ENCODE peak calls at places on chromosomes 2 and 18, in nine cellular contexts. Q is fibroblast of the aortic adventitia; S is right atrium auricular region; D is fibroblast of pulmonary artery; E is A549; X is H9; L is kidney; M is CD8-positive, alpha-beta T cell; V is HFFc6. U is an unnamed sample.

GRCh38 chr2:201933792-201934229 is 99.8 kb upstream of the FZD7 start:
- DNase-seq in D (no peak), L (no peak), Q (no peak), X (no peak), M (no peak), V (no peak), E (no peak), S (no peak), U (no peak)

GRCh38 chr2:235070063-235070706 is 118.4 kb downstream of the SH3BP4 start:
- DNase-seq in X (peak), D (no peak), L (no peak), Q (peak), S (no peak), M (no peak), V (no peak), E (no peak), U (no peak)

GRCh38 chr18:50056185-50056584 is 138.8 kb downstream of the MYO5B start:
- DNase-seq in X (no peak), S (no peak), V (no peak), D (no peak), Q (no peak), M (no peak), E (no peak), L (no peak), U (no peak)

GRCh38 chr2:224518806-224519580 is 66.2 kb downstream of the CUL3 start:
- DNase-seq in D (peak), S (no peak), M (no peak), L (no peak), Q (peak), V (peak), E (no peak), X (no peak), U (no peak)

GRCh38 chr2:9782197-9782719 is 61.0 kb upstream of the TAF1B start:
- DNase-seq in X (no peak), L (peak), M (peak), S (no peak), V (no peak), E (no peak), D (no peak), Q (peak), U (no peak)

GRCh38 chr2:169815849-169816248 is 8.9 kb downstream of the METTL5 start:
- DNase-seq in E (peak), L (no peak), Q (peak), V (peak), X (no peak), S (no peak), D (peak), M (no peak), U (no peak)

GRCh38 chr2:231709981-231710750 is 1.8 kb downstream of the PTMA start:
- DNase-seq in M (peak), X (peak), S (peak), V (peak), D (peak), L (peak), E (peak), Q (peak), U (no peak)

GRCh38 chr18:59918320-59918755 is 18.5 kb downstream of the PMAIP1 start:
- DNase-seq in X (peak), L (peak), D (peak), S (no peak), M (no peak), E (peak), V (no peak), Q (peak), U (no peak)

GRCh38 chr2:121697108-121697631 is 39.5 kb downstream of the NIFK start:
- DNase-seq in X (no peak), S (no peak), D (no peak), Q (peak), M (no peak), L (no peak), V (no peak), E (no peak), U (no peak)

GRCh38 chr18:32576296-32576916 is 105.7 kb upstream of the GAREM1 start:
- DNase-seq in E (no peak), Q (peak), V (no peak), D (peak), M (no peak), X (peak), L (no peak), S (no peak), U (no peak)

DNA sequence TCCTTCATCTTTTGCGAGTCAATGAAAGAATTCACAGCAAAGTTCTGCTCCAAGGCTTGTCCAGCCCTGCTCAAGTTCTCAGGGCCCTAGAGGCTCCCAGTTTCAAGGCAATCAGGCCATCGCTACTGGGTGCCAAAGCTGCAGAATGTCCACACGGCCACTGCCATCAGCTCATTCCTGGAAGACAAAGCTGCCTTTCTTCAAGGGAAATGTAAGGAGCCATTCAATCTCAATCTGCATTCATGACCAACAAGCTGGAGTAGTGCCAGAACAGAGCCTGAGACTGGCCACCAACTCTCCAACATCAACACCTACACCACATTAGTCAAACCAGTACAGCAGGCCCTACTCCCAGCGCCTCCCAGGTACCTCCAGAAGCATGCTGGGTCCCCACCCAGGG is 202.2 kb downstream of the TCF4 start:
- DNase-seq in E (no peak), L (no peak), M (no peak), Q (no peak), S (no peak), X (no peak), V (no peak), D (no peak), U (no peak)
- TF ChIP-seq CTCF in E (no peak), L (no peak), M (no peak), Q (no peak), S (no peak), X (no peak), V (no peak), D (no peak), U (no peak)

GRCh38 chr18:48201337-48201705 is 207.9 kb downstream of the ZBTB7C start:
- DNase-seq in Q (no peak), V (no peak), M (no peak), D (no peak), S (no peak), X (no peak), L (no peak), E (no peak), U (peak)

GRCh38 chr18:48199399-48199798 is 209.8 kb downstream of the ZBTB7C start:
- DNase-seq in V (no peak), Q (no peak), S (no peak), X (no peak), M (no peak), L (no peak), D (no peak), E (no peak), U (no peak)

GRCh38 chr18:48201952-48202898 is 207.0 kb downstream of the ZBTB7C start:
- DNase-seq in Q (no peak), E (no peak), X (no peak), V (no peak), M (no peak), L (no peak), D (no peak), S (no peak), U (peak)

GRCh38 chr18:48202899-48203260 is 206.3 kb downstream of the ZBTB7C start:
- DNase-seq in X (no peak), V (no peak), D (no peak), E (no peak), S (no peak), Q (no peak), M (no peak), L (no peak), U (no peak)

GRCh38 chr18:48200631-48201336 is 208.4 kb downstream of the ZBTB7C start:
- DNase-seq in V (no peak), X (no peak), L (no peak), M (no peak), D (no peak), S (no peak), E (no peak), Q (no peak), U (peak)
- TF ChIP-seq CTCF in V (no peak), X (no peak), L (no peak), M (no peak), D (no peak), S (no peak), E (no peak), Q (no peak), U (no peak)

GRCh38 chr2:451495-451894 is 163.6 kb upstream of the ALKAL2 start:
- DNase-seq in S (no peak), D (no peak), M (no peak), L (no peak), E (no peak), V (no peak), X (peak), Q (no peak), U (no peak)

GRCh38 chr2:455046-455705 is 167.3 kb upstream of the ALKAL2 start:
- DNase-seq in V (no peak), M (peak), X (no peak), L (no peak), Q (no peak), E (no peak), S (no peak), D (no peak), U (no peak)

GRCh38 chr2:449246-450067 is 161.6 kb upstream of the ALKAL2 start:
- DNase-seq in S (no peak), V (no peak), E (no peak), L (no peak), X (peak), Q (no peak), D (no peak), M (no peak), U (no peak)

GRCh38 chr2:455913-456312 is 168.0 kb upstream of the ALKAL2 start:
- DNase-seq in Q (no peak), D (no peak), M (no peak), X (no peak), E (no peak), L (no peak), S (no peak), V (no peak), U (no peak)

DNA sequence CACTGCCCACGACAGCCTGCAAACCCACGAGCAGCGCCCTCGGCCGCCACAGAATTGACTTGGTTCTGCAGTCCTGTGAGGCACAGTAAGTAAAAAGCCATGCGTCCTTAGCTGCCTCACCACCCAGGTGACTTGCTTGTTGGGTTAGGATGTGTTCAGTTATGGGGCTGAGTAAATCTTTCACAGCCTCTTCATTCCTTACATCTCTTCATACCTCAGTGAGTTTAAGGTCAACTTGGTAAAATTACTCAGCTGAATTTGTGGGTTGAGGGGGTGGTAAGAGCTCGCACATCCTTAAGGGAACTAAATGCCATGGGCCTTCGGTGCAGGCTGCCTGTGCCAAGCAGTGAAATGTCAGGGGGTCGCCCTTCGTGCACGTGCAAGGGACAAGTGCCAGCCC is 165.2 kb upstream of the ALKAL2 start:
- DNase-seq in E (no peak), S (no peak), Q (no peak), X (peak), D (no peak), M (no peak), V (no peak), L (no peak), U (no peak)
- TF ChIP-seq CTCF in E (no peak), S (no peak), Q (no peak), X (no peak), D (no peak), M (no peak), V (no peak), L (no peak), U (no peak)

DNA sequence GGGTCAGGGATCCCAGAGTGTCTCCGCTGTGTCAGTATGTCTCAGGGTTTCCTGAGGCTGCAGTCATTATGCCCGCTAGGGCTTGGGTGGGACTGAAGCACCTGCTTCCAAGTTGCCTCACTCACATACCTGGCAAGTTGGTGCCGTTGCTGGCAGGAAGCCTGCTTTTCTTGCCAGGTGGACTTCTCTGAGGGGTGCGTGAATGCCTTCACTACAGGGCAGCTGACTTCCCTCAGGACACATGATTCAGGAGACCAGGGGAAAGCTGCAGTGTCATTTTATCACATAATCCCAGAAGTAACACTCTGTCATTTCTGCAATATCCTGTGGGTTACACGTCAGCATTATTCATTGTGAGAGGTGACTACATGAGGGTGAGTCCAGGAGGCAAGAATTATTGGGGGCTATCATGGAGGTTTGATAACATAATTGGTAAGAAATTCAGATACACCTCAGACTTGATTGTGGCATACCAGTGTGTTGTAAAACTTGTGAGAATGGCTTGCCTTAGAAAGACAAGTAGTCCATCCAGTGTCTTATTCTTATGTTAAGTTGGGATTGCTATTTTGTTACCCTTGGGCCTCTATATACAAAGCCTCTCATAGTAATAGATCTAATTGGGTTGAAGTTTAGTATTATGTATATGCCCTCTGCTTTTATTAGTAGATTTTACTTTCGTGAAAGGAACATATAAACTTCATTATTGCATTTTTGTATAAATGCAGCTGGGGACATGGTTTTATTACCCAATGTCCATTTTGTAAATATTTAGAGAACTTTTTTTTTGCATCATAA is 44.1 kb downstream of the NEDD4L start:
- DNase-seq in V (no peak), Q (no peak), E (no peak), L (no peak), M (no peak), D (no peak), X (peak), S (no peak), U (no peak)
- TF ChIP-seq CTCF in V (no peak), Q (no peak), E (no peak), L (no peak), M (no peak), D (no peak), X (no peak), S (no peak), U (no peak)

DNA sequence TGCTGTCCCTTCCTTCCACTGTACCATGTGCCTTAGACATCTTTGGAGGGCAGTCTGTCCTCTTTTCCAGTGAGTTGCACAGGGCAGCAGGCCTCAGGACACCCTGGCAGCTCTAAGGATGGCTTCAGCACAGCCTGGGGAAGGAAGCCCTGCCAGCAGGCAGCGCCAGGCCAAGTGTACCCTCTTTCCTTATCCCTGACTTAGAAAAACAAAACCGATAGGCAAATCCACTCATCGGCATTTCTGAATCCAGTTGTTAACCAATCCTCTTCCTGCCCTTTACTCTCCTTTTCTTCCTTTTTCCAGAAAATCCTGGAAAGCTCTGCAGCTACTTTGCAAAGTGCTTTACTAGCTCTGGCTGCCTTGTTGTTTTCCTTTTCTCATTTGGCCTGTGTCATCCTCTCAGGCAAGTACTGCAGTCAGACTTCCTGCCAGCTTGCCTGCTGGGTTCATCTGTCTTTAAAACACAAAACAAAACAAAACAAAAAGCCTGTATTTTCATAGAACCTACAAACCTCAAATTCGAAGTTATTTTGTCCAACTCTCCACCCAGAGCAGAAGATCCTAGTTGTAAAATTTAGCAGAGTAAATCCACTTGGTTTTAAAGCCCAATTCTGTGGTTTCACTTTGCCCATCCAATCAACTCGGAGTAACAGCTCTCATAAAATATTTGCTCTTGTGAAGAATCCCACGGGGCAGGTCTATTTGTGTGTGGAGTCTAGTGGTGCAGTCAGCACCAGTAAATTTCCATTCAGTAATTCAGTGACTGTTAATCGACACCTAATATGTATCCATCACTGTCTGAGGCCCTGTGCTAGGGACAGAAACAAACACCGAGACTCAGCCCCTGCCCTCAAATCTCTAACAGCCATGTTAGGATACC is 45.2 kb downstream of the PCBP1 start:
- DNase-seq in S (no peak), V (peak), E (peak), D (peak), M (peak), X (no peak), Q (peak), L (no peak), U (no peak)
- TF ChIP-seq CTCF in S (no peak), V (no peak), E (no peak), D (no peak), M (no peak), X (no peak), Q (no peak), L (no peak), U (no peak)

GRCh38 chr2:2647156-2647555 is 316.1 kb upstream of the MYT1L start:
- DNase-seq in X (peak), L (no peak), Q (no peak), S (no peak), V (no peak), M (no peak), D (no peak), E (no peak), U (no peak)
- TF ChIP-seq CTCF in X (no peak), L (no peak), Q (no peak), S (no peak), V (no peak), M (no peak), D (no peak), E (no peak), U (no peak)

GRCh38 chr18:7272268-7273049 is 41.6 kb downstream of the LRRC30 start:
- DNase-seq in M (no peak), Q (peak), V (peak), L (peak), E (peak), D (peak), S (peak), X (peak), U (no peak)
- TF ChIP-seq CTCF in M (no peak), Q (peak), V (peak), L (peak), E (peak), D (peak), S (peak), X (peak), U (peak)

GRCh38 chr18:9808190-9808529 is 77.6 kb upstream of the TXNDC2 start:
- DNase-seq in D (no peak), S (no peak), X (no peak), L (no peak), V (no peak), M (no peak), E (no peak), Q (no peak), U (no peak)

GRCh38 chr18:9808530-9809241 is 77.1 kb upstream of the TXNDC2 start:
- DNase-seq in V (no peak), L (no peak), E (no peak), S (no peak), M (no peak), D (peak), Q (peak), X (peak), U (no peak)

GRCh38 chr18:9804517-9805104 is 81.2 kb upstream of the TXNDC2 start:
- DNase-seq in L (no peak), X (no peak), Q (no peak), S (no peak), M (no peak), V (no peak), D (no peak), E (no peak), U (no peak)

GRCh38 chr18:9809686-9810085 is 76.1 kb upstream of the TXNDC2 start:
- DNase-seq in E (no peak), V (no peak), L (no peak), D (no peak), X (no peak), S (no peak), Q (no peak), M (no peak), U (no peak)

DNA sequence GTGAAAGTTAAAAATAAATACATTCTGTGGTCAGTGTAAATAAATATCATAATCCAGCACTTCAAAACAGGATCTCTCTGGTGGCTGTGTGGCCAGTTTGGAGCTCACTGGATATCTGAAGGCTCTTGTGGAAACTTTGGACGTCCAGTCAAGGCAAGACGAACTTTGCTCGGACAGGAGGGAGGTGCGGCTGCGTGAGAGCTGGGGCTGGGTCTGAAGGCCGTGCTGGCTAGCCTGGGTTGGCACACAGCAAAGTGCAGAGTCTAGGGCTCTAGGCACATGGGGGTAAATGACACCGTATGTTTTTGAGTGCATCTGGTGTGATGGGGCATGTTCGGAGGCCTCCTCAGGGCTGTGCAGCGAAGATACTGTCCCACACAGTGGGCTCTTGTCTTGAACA is 78.9 kb upstream of the TXNDC2 start:
- DNase-seq in D (no peak), L (no peak), X (no peak), S (no peak), V (no peak), Q (no peak), E (no peak), M (no peak), U (no peak)
- TF ChIP-seq CTCF in D (no peak), L (no peak), X (no peak), S (no peak), V (no peak), Q (no peak), E (no peak), M (no peak), U (no peak)

GRCh38 chr2:109325570-109325969 is 196.6 kb downstream of the SH3RF3 start:
- DNase-seq in D (no peak), L (no peak), M (no peak), E (no peak), V (no peak), Q (peak), X (no peak), S (no peak), U (no peak)
- TF ChIP-seq CTCF in D (no peak), L (no peak), M (no peak), E (no peak), V (no peak), Q (no peak), X (no peak), S (no peak), U (no peak)

U was measured in vagina.